ENCODE peak calls at places on chromosome 2, in ten cellular contexts. B, A, O, Y, K, F, I, C, R and N are unnamed samples.

GRCh38 chr2:232587527-232587926 is 37.0 kb downstream of the EIF4E2 start:
- DNase-seq in A (no peak), K (no peak), F (no peak), C (no peak), I (no peak), R (no peak), Y (no peak), O (peak; percentile 44), B (no peak), N (no peak)

GRCh38 chr2:106857882-106858478 is 28.0 kb downstream of the ST6GAL2 start:
- DNase-seq in A (no peak), I (no peak), K (no peak), R (no peak), B (no peak), O (no peak), Y (no peak), C (no peak), F (no peak), N (no peak)

GRCh38 chr2:198534756-198535155 is 730.4 kb downstream of the PLCL1 start:
- DNase-seq in C (no peak), R (no peak), Y (no peak), I (no peak), K (no peak), O (no peak), F (no peak), B (no peak), A (no peak), N (no peak)

GRCh38 chr2:48844418-48845155 is 89.1 kb upstream of the LHCGR start:
- DNase-seq in B (no peak), R (no peak), K (no peak), C (no peak), I (no peak), Y (no peak), F (no peak), O (no peak), A (no peak), N (no peak)

GRCh38 chr2:240644859-240645301 is 19.6 kb downstream of the GPR35 start:
- DNase-seq in A (no peak), C (no peak), O (no peak), R (no peak), K (no peak), I (no peak), Y (no peak), B (peak; percentile 76), F (no peak), N (no peak)

GRCh38 chr2:58595714-58596113 is 354.6 kb upstream of the FANCL start:
- DNase-seq in F (no peak), R (no peak), C (no peak), K (no peak), O (no peak), A (no peak), B (no peak), I (no peak), Y (no peak), N (no peak)

GRCh38 chr2:75870133-75870532 is 159.4 kb upstream of the GCFC2 start:
- DNase-seq in Y (no peak), R (no peak), O (no peak), K (no peak), A (no peak), I (no peak), B (no peak), C (no peak), F (no peak), N (no peak)

GRCh38 chr2:187497858-187498463 is 49.9 kb upstream of the CALCRL start:
- DNase-seq in I (no peak), R (peak; percentile 14), F (no peak), O (no peak), Y (no peak), A (peak; percentile 22), K (no peak), C (no peak), B (no peak), N (no peak)

GRCh38 chr2:240133401-240133800 is 2.7 kb downstream of the COPS9 start:
- DNase-seq in B (peak; percentile 60), F (no peak), K (no peak), A (no peak), Y (no peak), R (no peak), I (no peak), O (no peak), C (no peak), N (no peak)

GRCh38 chr2:154696771-154697170 is 1.7 kb upstream of the KCNJ3 start:
- DNase-seq in A (no peak), I (no peak), B (no peak), R (no peak), Y (no peak), K (no peak), C (no peak), F (no peak), O (no peak), N (no peak)

DNA sequence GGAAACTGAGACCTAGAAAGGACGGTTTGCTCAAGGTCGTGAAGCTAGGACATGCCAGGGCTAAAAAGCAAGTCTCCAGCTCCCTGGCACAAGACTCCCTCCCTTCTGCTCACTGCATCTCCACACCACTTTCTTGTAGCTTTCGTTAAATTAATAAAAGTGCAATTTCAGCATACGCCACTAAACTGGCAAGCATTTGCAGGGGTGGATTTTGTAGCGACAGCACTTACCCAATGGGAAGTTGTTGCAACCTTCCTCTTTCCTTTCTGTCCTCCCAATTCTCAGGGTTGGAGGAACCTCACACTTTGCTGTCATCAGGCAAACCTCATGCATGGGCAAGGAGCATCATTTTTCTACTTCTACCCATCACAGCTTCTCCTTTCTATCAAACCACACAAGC is 7.4 kb upstream of the RHOB start:
- DNase-seq in C (no peak), A (no peak), K (no peak), I (no peak), R (no peak), F (no peak), Y (no peak), B (peak; percentile 71), O (peak; percentile 62), N (no peak)
- TF ChIP-seq POLR2A in C (no peak), A (no peak), K (no peak), I (no peak), R (no peak), F (no peak), Y (no peak), B (no peak), O (no peak), N (no peak)

GRCh38 chr2:32010670-32011565 is at the start of gene MEMO1:
- DNase-seq in Y (peak; percentile 87), C (peak; percentile 94), A (peak; percentile 83), O (peak; percentile 96), R (peak; percentile 90), I (peak; percentile 94), K (peak; percentile 93), B (peak; percentile 97), F (peak; percentile 95), N (peak; percentile 78)
- TF ChIP-seq POLR2A in Y (peak; percentile 90), C (peak; percentile 49), A (peak; percentile 89), O (peak; percentile 21), R (peak; percentile 82), I (no peak), K (peak; percentile 91), B (no peak), F (no peak), N (peak; percentile 97)

GRCh38 chr2:44615950-44616518 is 254.3 kb downstream of the CAMKMT start:
- DNase-seq in B (no peak), C (no peak), I (no peak), K (no peak), O (no peak), R (no peak), A (no peak), Y (no peak), F (no peak), N (no peak)

GRCh38 chr2:44616616-44617266 is 255.0 kb downstream of the CAMKMT start:
- DNase-seq in B (no peak), I (no peak), F (no peak), R (peak; percentile 6), O (no peak), Y (peak; percentile 65), C (no peak), K (no peak), A (no peak), N (peak; percentile 10)

GRCh38 chr2:44618378-44619023 is 256.8 kb downstream of the CAMKMT start:
- DNase-seq in C (no peak), O (no peak), K (no peak), A (no peak), Y (no peak), B (no peak), I (no peak), R (no peak), F (no peak), N (no peak)

GRCh38 chr2:44620189-44620990 is 258.6 kb downstream of the CAMKMT start:
- DNase-seq in B (no peak), C (no peak), A (no peak), R (no peak), F (no peak), O (no peak), Y (no peak), I (no peak), K (no peak), N (no peak)

DNA sequence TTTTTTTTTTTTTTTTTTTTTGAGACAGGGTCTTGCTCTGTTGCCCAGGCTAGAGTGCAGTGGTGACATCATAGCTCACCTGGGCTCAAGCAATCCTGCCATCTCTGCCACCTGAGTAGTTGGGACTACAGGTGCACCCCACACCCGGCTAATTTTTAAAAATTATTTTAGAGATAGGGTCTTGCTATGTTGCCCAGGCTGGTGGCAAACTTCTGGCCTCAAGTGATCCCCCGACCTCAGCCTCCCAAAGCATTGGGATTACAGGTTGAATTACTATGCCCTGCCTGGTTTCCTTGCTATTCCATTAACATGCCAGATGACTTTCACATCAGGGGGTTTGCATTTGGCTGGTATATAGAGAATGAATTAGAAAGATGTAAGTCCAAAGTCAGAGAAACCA is 253.2 kb downstream of the CAMKMT start:
- DNase-seq in A (no peak), F (no peak), Y (no peak), I (no peak), K (no peak), O (no peak), C (no peak), R (no peak), B (no peak), N (no peak)
- TF ChIP-seq POLR2A in A (no peak), F (no peak), Y (no peak), I (no peak), K (no peak), O (no peak), C (no peak), R (no peak), B (no peak), N (no peak)

GRCh38 chr2:208147008-208147407 is 1.1 kb upstream of the CRYGB start:
- DNase-seq in C (no peak), Y (no peak), I (no peak), O (no peak), F (no peak), R (no peak), B (no peak), K (no peak), A (no peak), N (no peak)

GRCh38 chr2:208150956-208151355 is 5.0 kb upstream of the CRYGB start:
- DNase-seq in K (no peak), F (no peak), Y (no peak), B (no peak), A (no peak), O (no peak), I (no peak), C (no peak), R (no peak), N (no peak)

GRCh38 chr2:208147759-208148158 is 1.8 kb upstream of the CRYGB start:
- DNase-seq in A (no peak), B (no peak), O (no peak), R (no peak), F (no peak), C (no peak), Y (no peak), I (no peak), K (no peak), N (no peak)

GRCh38 chr2:208150094-208150493 is 4.1 kb upstream of the CRYGB start:
- DNase-seq in R (no peak), K (no peak), Y (no peak), O (no peak), I (no peak), F (no peak), B (no peak), C (no peak), A (no peak), N (no peak)

GRCh38 chr2:208148803-208149202 is 2.8 kb upstream of the CRYGB start:
- DNase-seq in O (no peak), Y (no peak), B (no peak), F (no peak), A (no peak), K (no peak), C (no peak), R (no peak), I (no peak), N (no peak)
- TF ChIP-seq POLR2A in O (no peak), Y (no peak), B (no peak), F (no peak), A (no peak), K (no peak), C (no peak), R (no peak), I (no peak), N (no peak)